ENCODE peak calls at places on chromosomes 2 and 18, in six cellular contexts. One of them, this sample, is unnamed.
A peak's percentile ranks its signal among the peaks of the same experiment; 100 is the strongest.

GRCh38 chr2:232058063-232058877 is 96.8 kb downstream of the DIS3L2 start:
- DNase-seq in GM23338: no peak
- DNase-seq in HCT116: no peak
- DNase-seq in GM23248: no peak
- DNase-seq in MM.1S: no peak
- DNase-seq in neural progenitor cell: no peak
- DNase-seq in this sample: no peak

GRCh38 chr18:5488844-5489243 is 55.0 kb downstream of the EPB41L3 start:
- DNase-seq in GM23338: peak; percentile 42
- DNase-seq in HCT116: no peak
- DNase-seq in GM23248: no peak
- DNase-seq in MM.1S: no peak
- DNase-seq in neural progenitor cell: no peak
- DNase-seq in this sample: no peak

GRCh38 chr2:241796610-241797138 is 12.3 kb upstream of the NEU4 start:
- DNase-seq in GM23338: no peak
- DNase-seq in HCT116: no peak
- DNase-seq in GM23248: no peak
- DNase-seq in MM.1S: no peak
- DNase-seq in neural progenitor cell: no peak
- DNase-seq in this sample: no peak

GRCh38 chr2:205701509-205701908 is 19.2 kb downstream of the NRP2 start:
- DNase-seq in GM23338: no peak
- DNase-seq in HCT116: no peak
- DNase-seq in GM23248: peak; percentile 69
- DNase-seq in MM.1S: no peak
- DNase-seq in neural progenitor cell: no peak
- DNase-seq in this sample: no peak

GRCh38 chr18:49321271-49321670 is 139.2 kb downstream of the DYM start:
- DNase-seq in GM23338: no peak
- DNase-seq in HCT116: no peak
- DNase-seq in GM23248: no peak
- DNase-seq in MM.1S: no peak
- DNase-seq in neural progenitor cell: no peak
- DNase-seq in this sample: no peak

GRCh38 chr18:37577051-37577611 is 11.5 kb upstream of the CELF4 start:
- DNase-seq in GM23338: peak; percentile 93
- DNase-seq in HCT116: no peak
- DNase-seq in GM23248: peak; percentile 5
- DNase-seq in MM.1S: no peak
- DNase-seq in neural progenitor cell: peak; percentile 65
- DNase-seq in this sample: no peak

GRCh38 chr2:206833291-206833690 is 67.9 kb downstream of the FASTKD2 start:
- DNase-seq in GM23338: no peak
- DNase-seq in HCT116: no peak
- DNase-seq in GM23248: no peak
- DNase-seq in MM.1S: peak; percentile 19
- DNase-seq in neural progenitor cell: no peak
- DNase-seq in this sample: no peak

GRCh38 chr2:240554767-240555493 is 2.9 kb downstream of the ANKMY1 start:
- DNase-seq in GM23338: no peak
- DNase-seq in HCT116: no peak
- DNase-seq in GM23248: no peak
- DNase-seq in MM.1S: no peak
- DNase-seq in neural progenitor cell: peak; percentile 1
- DNase-seq in this sample: no peak

GRCh38 chr18:8478968-8479370 is 130.3 kb upstream of the RAB12 start:
- DNase-seq in GM23338: no peak
- DNase-seq in HCT116: no peak
- DNase-seq in GM23248: no peak
- DNase-seq in MM.1S: no peak
- DNase-seq in neural progenitor cell: no peak
- DNase-seq in this sample: no peak

GRCh38 chr2:20326163-20326780 is 24.4 kb downstream of the PUM2 start:
- DNase-seq in GM23338: peak; percentile 77
- DNase-seq in HCT116: peak; percentile 24
- DNase-seq in GM23248: peak; percentile 79
- DNase-seq in MM.1S: peak; percentile 55
- DNase-seq in neural progenitor cell: peak; percentile 57
- DNase-seq in this sample: peak; percentile 67

GRCh38 chr2:15800489-15801329 is 139.6 kb upstream of the MYCN start:
- DNase-seq in GM23338: peak; percentile 64
- DNase-seq in HCT116: no peak
- DNase-seq in GM23248: no peak
- DNase-seq in MM.1S: no peak
- DNase-seq in neural progenitor cell: peak; percentile 29
- DNase-seq in this sample: peak; percentile 54

GRCh38 chr2:204977914-204978313 is 432.6 kb downstream of the PARD3B start:
- DNase-seq in GM23338: peak; percentile 75
- DNase-seq in HCT116: no peak
- DNase-seq in GM23248: no peak
- DNase-seq in MM.1S: no peak
- DNase-seq in neural progenitor cell: peak; percentile 69
- DNase-seq in this sample: no peak

GRCh38 chr18:62438402-62438801 is 84.4 kb upstream of the ZCCHC2 start:
- DNase-seq in GM23338: no peak
- DNase-seq in HCT116: no peak
- DNase-seq in GM23248: no peak
- DNase-seq in MM.1S: no peak
- DNase-seq in neural progenitor cell: no peak
- DNase-seq in this sample: no peak

GRCh38 chr2:223047260-223047761 is 4.7 kb upstream of the KCNE4 start:
- DNase-seq in GM23338: no peak
- DNase-seq in HCT116: no peak
- DNase-seq in GM23248: peak; percentile 96
- DNase-seq in MM.1S: no peak
- DNase-seq in neural progenitor cell: no peak
- DNase-seq in this sample: peak; percentile 68

GRCh38 chr2:95004702-95005101 is 20.8 kb upstream of the MAL start:
- DNase-seq in GM23338: no peak
- DNase-seq in HCT116: no peak
- DNase-seq in GM23248: no peak
- DNase-seq in MM.1S: no peak
- DNase-seq in neural progenitor cell: no peak
- DNase-seq in this sample: no peak

GRCh38 chr18:712401-713134 is at the start of gene ENOSF1:
- DNase-seq in GM23338: peak; percentile 90
- DNase-seq in HCT116: peak; percentile 54
- DNase-seq in GM23248: peak; percentile 91
- DNase-seq in MM.1S: peak; percentile 85
- DNase-seq in neural progenitor cell: peak; percentile 86
- DNase-seq in this sample: peak; percentile 94

GRCh38 chr2:39734451-39734850 is 44.6 kb downstream of the THUMPD2 start:
- DNase-seq in GM23338: no peak
- DNase-seq in HCT116: no peak
- DNase-seq in GM23248: no peak
- DNase-seq in MM.1S: no peak
- DNase-seq in neural progenitor cell: no peak
- DNase-seq in this sample: no peak

DNA sequence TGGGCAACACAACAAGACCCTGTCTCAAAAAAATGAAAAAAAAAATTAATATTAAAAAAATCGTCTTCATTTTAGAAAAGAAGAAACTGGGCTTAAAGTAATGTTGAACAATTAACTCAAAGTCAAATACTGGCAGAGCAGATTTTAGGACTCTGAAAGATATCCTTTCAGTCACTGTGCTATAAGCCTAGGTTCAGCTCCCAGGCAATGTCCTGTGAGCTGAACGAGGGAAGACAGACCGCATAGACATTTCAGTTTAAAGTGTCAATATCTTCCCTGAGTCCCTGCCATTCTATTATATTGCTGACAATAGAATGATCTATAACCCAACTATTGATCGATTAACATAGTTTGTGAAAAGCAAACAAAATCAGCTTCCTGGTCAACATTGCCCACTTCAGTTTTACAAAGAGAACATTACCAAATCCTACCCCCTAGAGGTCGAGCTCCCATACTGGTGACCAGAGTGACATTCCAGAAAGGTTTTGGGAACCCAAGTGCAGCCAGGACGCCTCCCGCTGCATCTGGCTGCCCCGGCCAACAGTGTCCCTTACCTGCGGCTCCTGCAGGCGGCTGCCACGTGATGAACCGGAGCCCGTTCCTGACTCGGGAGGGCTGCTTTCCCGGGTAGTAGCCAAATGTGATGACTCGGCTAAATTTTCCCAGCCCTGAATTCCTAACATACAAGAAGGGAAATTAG is 639 bp downstream of the MRO start:
- DNase-seq in GM23338: peak; percentile 90
- DNase-seq in HCT116: no peak
- DNase-seq in GM23248: peak; percentile 28
- DNase-seq in MM.1S: no peak
- DNase-seq in neural progenitor cell: peak; percentile 66
- DNase-seq in this sample: peak; percentile 74
- TF ChIP-seq EZH2phosphoT487 in GM23338: no peak
- TF ChIP-seq EZH2phosphoT487 in HCT116: no peak
- TF ChIP-seq EZH2phosphoT487 in GM23248: no peak
- TF ChIP-seq EZH2phosphoT487 in MM.1S: no peak
- TF ChIP-seq EZH2phosphoT487 in neural progenitor cell: no peak
- TF ChIP-seq EZH2phosphoT487 in this sample: no peak

DNA sequence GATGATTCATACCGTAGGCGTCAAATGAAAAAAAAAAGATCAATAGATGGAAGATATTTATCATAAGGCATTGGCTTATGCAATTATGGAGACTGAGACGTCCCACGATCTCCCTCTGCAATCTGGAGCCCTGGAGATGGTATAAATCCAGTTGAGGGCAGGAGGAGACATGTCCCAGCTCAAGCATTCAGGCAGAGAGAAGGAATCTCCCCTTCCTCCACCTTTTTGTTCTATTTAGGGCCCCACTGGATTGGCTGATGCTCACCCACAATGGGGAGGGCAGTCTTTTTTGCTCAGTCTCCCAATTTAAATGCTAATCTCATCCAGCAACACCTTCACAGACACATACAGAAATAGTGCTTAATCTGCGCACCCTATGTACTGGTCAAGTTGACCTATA is 18.0 kb upstream of the OLA1 start:
- DNase-seq in GM23338: no peak
- DNase-seq in HCT116: no peak
- DNase-seq in GM23248: no peak
- DNase-seq in MM.1S: no peak
- DNase-seq in neural progenitor cell: no peak
- DNase-seq in this sample: no peak
- TF ChIP-seq EZH2 in GM23338: no peak
- TF ChIP-seq EZH2 in HCT116: no peak
- TF ChIP-seq EZH2 in GM23248: no peak
- TF ChIP-seq EZH2 in MM.1S: no peak
- TF ChIP-seq EZH2 in neural progenitor cell: no peak
- TF ChIP-seq EZH2 in this sample: no peak

DNA sequence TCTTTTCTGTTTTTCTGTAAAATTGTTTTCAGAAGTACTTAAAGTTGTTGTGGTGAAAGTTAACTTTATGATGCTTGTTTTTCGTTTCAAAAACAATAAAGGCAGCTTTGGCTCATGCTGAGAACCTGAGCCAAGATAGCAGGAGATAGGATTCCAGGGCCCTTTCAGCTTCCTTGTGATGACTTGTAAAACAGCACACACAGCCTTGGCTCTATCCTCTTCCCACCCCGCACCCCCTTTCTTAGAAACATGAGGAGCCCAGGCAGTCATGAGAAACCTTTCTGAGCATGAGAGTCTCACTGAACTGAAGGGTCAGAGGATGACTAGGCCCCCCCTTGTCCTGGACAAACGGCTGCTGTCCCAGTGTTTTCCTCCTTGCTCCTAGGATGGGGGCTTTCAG is 12.4 kb upstream of the CHRNA1 start:
- DNase-seq in GM23338: no peak
- DNase-seq in HCT116: no peak
- DNase-seq in GM23248: no peak
- DNase-seq in MM.1S: no peak
- DNase-seq in neural progenitor cell: no peak
- DNase-seq in this sample: no peak
- H3K4me2 ChIP-seq in GM23338: no peak overlapping the region
- H3K4me2 ChIP-seq in HCT116: no peak overlapping the region
- H3K4me2 ChIP-seq in GM23248: no peak overlapping the region
- H3K4me2 ChIP-seq in MM.1S: no peak overlapping the region
- H3K4me2 ChIP-seq in neural progenitor cell: peak overlapping the region; percentile 15
- H3K4me2 ChIP-seq in this sample: peak overlapping the region; percentile 1

GRCh38 chr2:202609381-202610145 is 25.2 kb upstream of the FAM117B start:
- DNase-seq in GM23338: no peak
- DNase-seq in HCT116: no peak
- DNase-seq in GM23248: peak; percentile 45
- DNase-seq in MM.1S: no peak
- DNase-seq in neural progenitor cell: no peak
- DNase-seq in this sample: no peak

GRCh38 chr2:202613479-202613878 is 21.3 kb upstream of the FAM117B start:
- DNase-seq in GM23338: no peak
- DNase-seq in HCT116: no peak
- DNase-seq in GM23248: no peak
- DNase-seq in MM.1S: no peak
- DNase-seq in neural progenitor cell: no peak
- DNase-seq in this sample: no peak

GRCh38 chr2:202608142-202608852 is 26.5 kb upstream of the FAM117B start:
- DNase-seq in GM23338: no peak
- DNase-seq in HCT116: no peak
- DNase-seq in GM23248: no peak
- DNase-seq in MM.1S: no peak
- DNase-seq in neural progenitor cell: no peak
- DNase-seq in this sample: no peak

GRCh38 chr2:202610367-202610766 is 24.4 kb upstream of the FAM117B start:
- DNase-seq in GM23338: no peak
- DNase-seq in HCT116: no peak
- DNase-seq in GM23248: no peak
- DNase-seq in MM.1S: no peak
- DNase-seq in neural progenitor cell: no peak
- DNase-seq in this sample: no peak

DNA sequence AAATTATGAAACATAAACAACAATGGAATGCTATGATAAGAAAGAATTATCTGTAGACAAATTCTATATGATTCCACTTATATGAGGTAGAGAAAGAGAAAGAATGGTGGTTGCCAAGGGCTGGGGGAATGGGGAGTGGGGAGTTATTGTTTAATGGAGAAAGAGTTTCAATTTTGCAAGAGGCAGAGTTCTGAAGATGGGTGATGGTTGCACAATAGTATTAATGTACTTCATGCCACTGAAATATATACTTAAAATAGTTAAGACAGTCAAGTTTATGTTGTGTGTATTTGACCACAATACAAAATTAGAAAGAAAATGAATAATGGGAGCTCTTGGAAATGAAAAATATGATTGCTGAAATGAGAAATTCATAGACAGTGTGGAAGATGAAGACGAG is 22.6 kb upstream of the FAM117B start:
- DNase-seq in GM23338: no peak
- DNase-seq in HCT116: no peak
- DNase-seq in GM23248: no peak
- DNase-seq in MM.1S: no peak
- DNase-seq in neural progenitor cell: no peak
- DNase-seq in this sample: no peak
- TF ChIP-seq EZH2phosphoT487 in GM23338: no peak
- TF ChIP-seq EZH2phosphoT487 in HCT116: no peak
- TF ChIP-seq EZH2phosphoT487 in GM23248: no peak
- TF ChIP-seq EZH2phosphoT487 in MM.1S: no peak
- TF ChIP-seq EZH2phosphoT487 in neural progenitor cell: no peak
- TF ChIP-seq EZH2phosphoT487 in this sample: no peak